ENCODE peak calls at places on chromosomes 6 and 20, in seven cellular contexts. V is A549, I is heart left ventricle, G is ovary, U is transverse colon, D is GM12878, C is erythroblast. X is an unnamed sample.

GRCh38 chr6:137291441-137291840 is 72.3 kb upstream of the IFNGR1 start:
- DNase-seq in U (peak), C (no peak), V (no peak), D (no peak), I (peak), G (no peak), X (no peak)

GRCh38 chr6:4931530-4932505 is 72.0 kb downstream of the RPP40 start:
- DNase-seq in U (peak), I (no peak), G (no peak), C (peak), V (peak), D (no peak), X (no peak)

GRCh38 chr6:140175486-140175885 is 801.0 kb upstream of the CITED2 start:
- DNase-seq in U (no peak), C (no peak), I (no peak), D (no peak), V (no peak), G (no peak), X (no peak)

GRCh38 chr20:55424968-55425367 is 580.4 kb downstream of the CBLN4 start:
- DNase-seq in U (no peak), V (no peak), C (no peak), D (no peak), I (peak), G (no peak), X (no peak)

GRCh38 chr20:52242237-52243230 is 51.0 kb upstream of the ZFP64 start:
- DNase-seq in V (peak), G (no peak), I (no peak), C (no peak), D (no peak), U (no peak), X (no peak)

GRCh38 chr6:70369332-70369950 is 43.9 kb upstream of the FAM135A start:
- DNase-seq in V (peak), I (peak), G (peak), D (peak), C (peak), U (peak), X (peak)

GRCh38 chr6:162733489-162733888 is 5.7 kb downstream of the PACRG start:
- DNase-seq in U (no peak), C (no peak), D (no peak), I (no peak), G (no peak), V (no peak), X (no peak)

GRCh38 chr6:133503330-133503729 is 262.2 kb downstream of the EYA4 start:
- DNase-seq in C (no peak), I (no peak), U (no peak), G (no peak), D (no peak), V (no peak), X (no peak)

GRCh38 chr6:75531174-75531573 is 37.6 kb upstream of the FILIP1 start:
- DNase-seq in V (no peak), D (no peak), U (no peak), C (no peak), I (no peak), G (no peak), X (no peak)

GRCh38 chr6:14717307-14717706 is 528.6 kb upstream of the JARID2 start:
- DNase-seq in D (no peak), I (no peak), U (no peak), C (no peak), G (no peak), V (no peak), X (no peak)

GRCh38 chr20:59565768-59566461 is 38.4 kb upstream of the PHACTR3 start:
- DNase-seq in G (no peak), V (no peak), D (no peak), I (no peak), C (no peak), U (no peak), X (peak)

GRCh38 chr20:49851991-49852390 is 39.4 kb downstream of the SLC9A8 start:
- DNase-seq in D (no peak), V (no peak), U (no peak), I (peak), G (no peak), C (no peak), X (no peak)

GRCh38 chr6:163201855-163202254 is 212.7 kb upstream of the QKI start:
- DNase-seq in V (no peak), I (no peak), G (no peak), U (no peak), D (no peak), C (no peak), X (no peak)

GRCh38 chr6:5871296-5871695 is 135.4 kb downstream of the NRN1 start:
- DNase-seq in V (no peak), C (no peak), U (no peak), D (peak), G (no peak), I (no peak), X (no peak)

GRCh38 chr6:110951008-110951407 is 7.5 kb upstream of the GTF3C6 start:
- DNase-seq in D (no peak), I (no peak), G (no peak), C (no peak), V (no peak), U (no peak), X (no peak)

GRCh38 chr6:168127384-168127868 is 48.4 kb upstream of the FRMD1 start:
- DNase-seq in U (no peak), C (no peak), V (no peak), G (no peak), D (no peak), I (peak), X (no peak)

GRCh38 chr20:56414842-56415765 is 3.0 kb downstream of the CASS4 start:
- DNase-seq in C (no peak), I (no peak), D (no peak), V (no peak), U (no peak), G (no peak), X (no peak)

DNA sequence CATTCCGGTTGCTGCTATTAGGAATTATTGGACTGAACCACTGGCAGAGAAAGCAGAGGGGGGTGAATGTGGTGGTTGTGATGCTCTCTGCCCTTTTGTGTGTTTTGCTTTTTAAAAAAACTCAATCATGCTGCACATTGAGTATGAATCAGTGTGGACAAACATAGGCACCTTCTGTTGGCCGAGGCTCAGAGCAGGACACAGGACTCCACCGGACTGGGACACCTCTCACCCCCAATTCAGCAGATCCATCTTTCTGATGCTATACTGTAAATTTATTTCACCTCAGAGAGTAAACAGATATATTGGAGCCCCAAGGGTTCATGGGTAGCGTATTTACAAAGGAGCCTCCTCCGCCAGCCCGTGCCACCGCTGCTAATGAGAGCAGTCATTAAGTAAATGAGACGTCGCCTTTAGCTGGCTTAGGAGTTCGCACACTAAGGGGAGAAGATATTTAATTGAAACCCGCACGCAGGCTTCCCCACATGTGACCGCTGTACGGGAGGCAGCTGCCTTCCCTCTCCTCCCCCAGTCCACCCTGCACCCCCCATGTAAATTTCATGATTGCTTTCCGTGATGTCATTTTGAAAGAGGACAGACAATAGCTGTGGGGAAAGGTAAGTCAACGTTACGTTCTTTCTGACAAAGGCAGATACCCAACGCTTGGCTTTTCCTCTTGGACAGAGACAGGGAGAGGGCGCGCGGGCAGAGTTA is at the start of gene MYT1:
- DNase-seq in C (no peak), I (no peak), G (no peak), V (no peak), D (no peak), U (no peak), X (no peak)
- TF ChIP-seq POLR2A in C (no peak), I (no peak), G (no peak), V (no peak), D (no peak), U (no peak), X (no peak)

GRCh38 chr6:31354788-31355539 is 2.0 kb downstream of the HLA-B start:
- DNase-seq in U (no peak), I (no peak), G (peak), C (no peak), D (no peak), V (no peak), X (peak)

GRCh38 chr6:31353508-31353907 is 3.5 kb downstream of the HLA-B start:
- DNase-seq in C (no peak), G (no peak), D (no peak), I (no peak), V (no peak), U (no peak), X (no peak)

GRCh38 chr6:31352497-31353368 is 4.2 kb downstream of the HLA-B start:
- DNase-seq in U (no peak), C (no peak), V (no peak), I (no peak), D (no peak), G (no peak), X (no peak)

GRCh38 chr6:31355540-31355988 is 1.4 kb downstream of the HLA-B start:
- DNase-seq in U (no peak), G (no peak), C (no peak), V (no peak), I (no peak), D (no peak), X (no peak)

DNA sequence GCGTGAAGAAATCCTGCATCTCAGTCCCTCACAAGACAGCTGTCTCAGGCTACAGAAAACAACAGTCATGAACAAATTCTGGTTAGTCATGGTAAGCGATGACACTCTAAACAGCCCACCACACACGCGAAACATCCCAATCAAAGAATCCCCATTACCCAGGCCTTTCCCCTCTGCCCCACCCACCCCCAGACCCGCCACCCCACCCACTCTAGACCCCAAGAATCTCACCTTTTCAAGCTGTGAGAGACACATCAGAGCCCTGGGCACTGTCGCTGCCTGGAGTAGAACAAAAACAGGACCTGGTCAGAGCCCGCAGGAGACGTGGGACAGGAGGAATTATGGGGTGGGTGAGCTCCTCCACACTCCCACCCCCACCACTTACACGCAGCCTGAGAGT is 2.7 kb downstream of the HLA-B start:
- DNase-seq in V (no peak), I (no peak), D (no peak), G (no peak), C (no peak), U (no peak), X (no peak)
- TF ChIP-seq POLR2A in V (no peak), I (no peak), D (no peak), G (no peak), C (no peak), U (no peak), X (no peak)

GRCh38 chr6:35370124-35370741 is 27.9 kb downstream of the PPARD start:
- DNase-seq in V (peak), C (no peak), I (peak), D (no peak), G (no peak), U (peak), X (peak)
- TF ChIP-seq POLR2A in V (no peak), C (no peak), I (no peak), D (no peak), G (no peak), U (no peak), X (no peak)

DNA sequence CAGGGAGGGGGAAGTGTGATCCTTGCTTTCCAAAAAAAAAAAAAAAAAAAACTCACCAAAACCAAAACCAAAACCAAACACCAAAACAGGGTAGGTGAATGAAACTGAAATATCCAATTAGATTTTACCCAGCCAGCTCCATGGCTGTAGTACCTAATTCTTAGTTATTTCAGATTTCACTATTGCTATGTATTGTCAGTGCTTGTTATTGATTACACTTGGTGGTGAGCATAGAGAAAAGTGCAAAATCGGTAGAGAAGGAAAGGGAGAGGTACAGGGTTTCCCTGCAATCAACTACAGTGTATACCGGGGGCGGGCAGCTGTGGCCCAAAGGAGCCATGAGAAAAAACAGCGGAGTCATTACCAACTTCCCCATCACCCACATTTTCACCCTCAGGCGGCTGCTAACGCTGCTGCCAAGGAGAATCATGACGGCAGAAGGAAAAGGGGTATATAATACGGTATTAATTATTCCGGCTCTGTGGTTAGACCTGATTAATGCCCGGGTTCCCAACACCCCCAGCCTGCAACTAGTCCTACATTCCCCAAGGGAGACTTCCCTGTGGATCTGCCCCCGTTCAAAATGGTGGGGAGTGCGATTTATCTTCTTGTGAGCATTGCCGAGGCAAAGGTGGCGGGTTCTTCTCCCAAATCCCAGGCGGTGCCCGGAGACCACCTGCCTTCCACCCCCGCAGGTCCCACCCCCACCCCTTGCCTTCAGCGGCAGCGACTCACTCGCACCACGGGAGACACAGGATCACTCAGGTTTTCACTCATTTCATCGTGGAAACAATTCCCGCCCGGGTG is at the start of gene C6orf62:
- DNase-seq in C (peak), D (peak), U (peak), V (peak), G (peak), I (peak), X (peak)
- TF ChIP-seq POLR2A in C (peak), D (peak), U (peak), V (no peak), G (no peak), I (no peak), X (no peak)

DNA sequence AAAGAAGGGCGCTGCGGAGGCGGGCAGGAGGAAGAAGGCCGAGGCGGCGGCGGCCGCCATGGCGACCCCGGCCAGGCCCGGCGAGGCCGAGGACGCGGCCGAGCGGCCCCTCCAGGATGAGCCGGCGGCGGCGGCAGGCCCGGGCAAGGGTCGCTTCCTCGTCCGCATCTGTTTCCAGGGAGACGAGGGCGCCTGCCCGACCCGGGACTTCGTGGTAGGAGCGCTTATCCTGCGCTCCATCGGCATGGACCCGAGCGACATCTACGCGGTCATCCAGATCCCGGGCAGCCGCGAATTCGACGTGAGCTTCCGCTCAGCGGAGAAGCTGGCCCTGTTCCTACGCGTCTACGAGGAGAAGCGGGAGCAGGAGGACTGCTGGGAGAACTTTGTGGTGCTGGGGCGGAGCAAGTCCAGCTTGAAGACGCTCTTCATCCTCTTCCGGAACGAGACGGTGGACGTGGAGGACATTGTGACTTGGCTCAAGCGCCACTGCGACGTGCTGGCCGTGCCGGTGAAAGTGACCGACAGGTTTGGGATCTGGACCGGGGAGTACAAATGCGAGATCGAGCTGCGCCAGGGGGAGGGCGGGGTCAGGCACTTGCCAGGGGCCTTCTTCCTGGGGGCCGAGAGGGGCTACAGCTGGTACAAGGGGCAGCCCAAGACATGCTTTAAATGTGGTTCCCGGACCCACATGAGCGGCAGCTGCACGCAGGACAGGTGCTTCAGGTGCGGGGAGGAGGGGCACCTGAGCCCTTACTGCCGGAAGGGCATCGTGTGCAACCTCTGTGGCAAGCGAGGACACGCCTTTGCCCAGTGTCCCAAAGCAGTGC is 770 bp downstream of the ZCCHC3 start:
- DNase-seq in U (peak), C (peak), G (peak), V (peak), D (no peak), I (peak), X (peak)
- TF ChIP-seq POLR2A in U (peak), C (no peak), G (peak), V (peak), D (peak), I (peak), X (peak)

GRCh38 chr6:108115598-108116058 is 41.1 kb upstream of the OSTM1 start:
- DNase-seq in U (peak), I (no peak), C (peak), V (peak), D (no peak), G (no peak), X (peak)

GRCh38 chr6:108116781-108117426 is 42.4 kb upstream of the OSTM1 start:
- DNase-seq in G (no peak), C (no peak), U (no peak), V (no peak), I (no peak), D (no peak), X (no peak)

GRCh38 chr6:108116424-108116780 is 41.9 kb upstream of the OSTM1 start:
- DNase-seq in C (no peak), U (no peak), I (no peak), D (no peak), V (no peak), G (no peak), X (no peak)

GRCh38 chr6:108114861-108115597 is 40.5 kb upstream of the OSTM1 start:
- DNase-seq in C (peak), V (no peak), D (no peak), I (peak), G (peak), U (peak), X (peak)

GRCh38 chr6:108113557-108114519 is 39.3 kb upstream of the OSTM1 start:
- DNase-seq in C (peak), D (no peak), I (no peak), G (no peak), U (no peak), V (peak), X (no peak)
- TF ChIP-seq POLR2A in C (no peak), D (no peak), I (no peak), G (no peak), U (no peak), V (no peak), X (no peak)

DNA sequence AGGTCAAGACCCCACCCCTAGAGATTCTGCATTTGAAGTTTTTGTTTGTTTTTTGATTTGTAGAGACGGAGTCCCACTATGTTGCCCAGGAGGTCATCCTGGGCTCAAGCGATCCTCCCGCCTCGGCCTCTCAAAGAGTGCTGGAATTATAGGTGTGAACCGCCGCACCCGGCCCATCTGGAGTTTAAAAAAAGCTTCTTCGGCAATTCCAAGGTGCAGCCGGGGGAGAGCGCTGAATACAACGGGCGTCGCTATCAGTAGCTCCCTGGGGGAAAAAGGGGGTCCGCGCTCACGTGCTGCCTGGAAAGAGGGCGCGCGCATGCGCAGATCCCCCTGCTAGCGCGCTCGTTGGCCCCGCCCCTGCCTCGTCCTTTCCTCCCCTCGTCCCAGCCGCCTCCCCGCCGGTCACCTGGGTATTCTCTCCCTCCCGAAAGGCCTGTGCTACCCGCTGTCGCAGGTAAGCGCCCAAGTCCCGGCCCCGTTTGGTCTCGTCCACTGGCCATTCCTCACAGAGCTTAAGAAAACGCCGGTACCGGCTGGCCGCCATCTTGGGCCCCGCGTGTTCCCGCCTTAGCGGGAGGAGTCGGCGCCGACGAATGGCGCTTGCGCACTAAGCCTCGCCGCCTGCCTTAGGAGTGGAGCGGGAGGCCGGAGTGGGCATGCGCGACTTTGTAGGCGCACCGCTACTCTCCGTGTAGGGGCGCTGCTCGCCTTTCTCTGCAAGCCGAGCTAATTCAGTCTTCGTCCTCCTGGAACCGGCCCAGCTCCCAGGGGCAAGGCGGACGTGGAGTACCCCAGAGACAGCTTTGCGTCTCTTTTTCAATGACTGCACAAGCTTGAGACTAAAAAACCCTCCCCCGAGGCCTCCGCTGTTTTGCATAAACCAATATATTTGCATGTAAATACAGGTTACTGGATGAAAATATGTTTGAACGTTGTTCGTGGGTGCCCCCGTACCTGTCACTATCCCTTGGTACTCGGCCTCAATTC is at the start of gene UQCC2:
- DNase-seq in C (peak), U (peak), I (peak), V (peak), G (peak), D (peak), X (peak)
- TF ChIP-seq POLR2A in C (peak), U (peak), I (peak), V (peak), G (peak), D (peak), X (no peak)

GRCh38 chr6:27839303-27840081 is 72.7 kb downstream of the OR2B2 start:
- DNase-seq in V (peak), C (peak), D (no peak), U (peak), I (peak), G (peak), X (no peak)

GRCh38 chr6:27836080-27836782 is 76.0 kb downstream of the OR2B2 start:
- DNase-seq in G (no peak), D (no peak), C (no peak), U (no peak), V (no peak), I (no peak), X (no peak)

GRCh38 chr6:27840572-27840971 is 71.6 kb downstream of the OR2B2 start:
- DNase-seq in I (no peak), C (no peak), V (no peak), D (no peak), G (no peak), U (no peak), X (no peak)

GRCh38 chr6:27836783-27837635 is 75.2 kb downstream of the OR2B2 start:
- DNase-seq in I (peak), U (peak), C (peak), G (peak), V (no peak), D (no peak), X (peak)

GRCh38 chr6:27837636-27838512 is 74.3 kb downstream of the OR2B2 start:
- DNase-seq in G (peak), C (peak), U (peak), V (peak), D (peak), I (peak), X (peak)
- TF ChIP-seq POLR2A in G (peak), C (peak), U (no peak), V (peak), D (peak), I (peak), X (peak)